ENCODE peak calls at places on chromosomes 1 and 21, in eight cellular contexts. J is progenitor cell of endocrine pancreas, G is fibroblast of the aortic adventitia, T is fibroblast of mammary gland, L is HL-60, O is upper lobe of right lung, E is WTC11, C is left lung. D is an unnamed sample.

GRCh38 chr21:38869946-38870345 is 64.2 kb downstream of the ETS2 start:
- DNase-seq in J (no peak), G (peak), T (peak), L (no peak), O (no peak), E (no peak), C (no peak), D (no peak)

GRCh38 chr1:200888349-200888838 is 6.3 kb upstream of the INAVA start:
- DNase-seq in J (no peak), G (no peak), T (no peak), L (peak), O (no peak), E (no peak), C (no peak), D (peak)

GRCh38 chr1:12584900-12585525 is 33.0 kb downstream of the DHRS3 start:
- DNase-seq in J (no peak), G (no peak), T (no peak), L (no peak), O (no peak), E (no peak), C (no peak), D (no peak)

GRCh38 chr1:58779059-58779754 is 4.6 kb downstream of the JUN start:
- DNase-seq in J (no peak), G (no peak), T (peak), L (no peak), O (no peak), E (no peak), C (no peak), D (no peak)

GRCh38 chr1:43004587-43005459 is 46.2 kb upstream of the SLC2A1 start:
- DNase-seq in J (no peak), G (no peak), T (no peak), L (no peak), O (no peak), E (no peak), C (no peak), D (no peak)

GRCh38 chr1:2416403-2416802 is 4.0 kb upstream of the PEX10 start:
- DNase-seq in J (no peak), G (no peak), T (no peak), L (no peak), O (no peak), E (no peak), C (no peak), D (no peak)

GRCh38 chr1:42385283-42385682 is 4.7 kb downstream of the RIMKLA start:
- DNase-seq in J (no peak), G (peak), T (peak), L (no peak), O (no peak), E (no peak), C (no peak), D (no peak)

GRCh38 chr1:15816674-15817073 is 9.2 kb upstream of the UQCRHL start:
- DNase-seq in J (no peak), G (peak), T (no peak), L (no peak), O (no peak), E (no peak), C (no peak), D (no peak)

GRCh38 chr1:81876901-81877750 is 76.4 kb downstream of the ADGRL2 start:
- DNase-seq in J (no peak), G (peak), T (peak), L (no peak), O (no peak), E (no peak), C (no peak), D (no peak)

GRCh38 chr1:167013124-167013900 is 24.2 kb downstream of the MAEL start:
- DNase-seq in J (no peak), G (no peak), T (no peak), L (no peak), O (no peak), E (no peak), C (no peak), D (no peak)

GRCh38 chr21:15121097-15121654 is 56.4 kb upstream of the NRIP1 start:
- DNase-seq in J (no peak), G (no peak), T (no peak), L (no peak), O (no peak), E (no peak), C (peak), D (no peak)

GRCh38 chr1:10573446-10573845 is 98.7 kb downstream of the PEX14 start:
- DNase-seq in J (no peak), G (peak), T (no peak), L (no peak), O (no peak), E (no peak), C (no peak), D (no peak)

GRCh38 chr1:96840396-96840795 is 118.8 kb downstream of the PTBP2 start:
- DNase-seq in J (no peak), G (no peak), T (no peak), L (no peak), O (no peak), E (no peak), C (no peak), D (no peak)

GRCh38 chr1:70866522-70867256 is 180.9 kb downstream of the PTGER3 start:
- DNase-seq in J (no peak), G (no peak), T (no peak), L (no peak), O (no peak), E (peak), C (no peak), D (no peak)

GRCh38 chr1:170309389-170310013 is 163.7 kb downstream of the NTMT2 start:
- DNase-seq in J (no peak), G (peak), T (peak), L (no peak), O (no peak), E (no peak), C (peak), D (no peak)

GRCh38 chr1:224065455-224065854 is 48.5 kb upstream of the FBXO28 start:
- DNase-seq in J (no peak), G (peak), T (no peak), L (no peak), O (no peak), E (no peak), C (no peak), D (no peak)

GRCh38 chr1:86388777-86389176 is 7.3 kb downstream of the ODF2L start:
- DNase-seq in J (no peak), G (no peak), T (no peak), L (no peak), O (no peak), E (no peak), C (no peak), D (no peak)

GRCh38 chr1:88394958-88395357 is 289.1 kb upstream of the PKN2 start:
- DNase-seq in J (no peak), G (no peak), T (no peak), L (no peak), O (no peak), E (no peak), C (no peak), D (no peak)

GRCh38 chr21:34986561-34987533 is 62.3 kb downstream of the RUNX1 start:
- DNase-seq in J (no peak), G (peak), T (peak), L (no peak), O (no peak), E (no peak), C (peak), D (peak)

GRCh38 chr1:103284270-103284669 is 175.9 kb upstream of the COL11A1 start:
- DNase-seq in J (no peak), G (no peak), T (peak), L (no peak), O (no peak), E (no peak), C (no peak), D (no peak)

DNA sequence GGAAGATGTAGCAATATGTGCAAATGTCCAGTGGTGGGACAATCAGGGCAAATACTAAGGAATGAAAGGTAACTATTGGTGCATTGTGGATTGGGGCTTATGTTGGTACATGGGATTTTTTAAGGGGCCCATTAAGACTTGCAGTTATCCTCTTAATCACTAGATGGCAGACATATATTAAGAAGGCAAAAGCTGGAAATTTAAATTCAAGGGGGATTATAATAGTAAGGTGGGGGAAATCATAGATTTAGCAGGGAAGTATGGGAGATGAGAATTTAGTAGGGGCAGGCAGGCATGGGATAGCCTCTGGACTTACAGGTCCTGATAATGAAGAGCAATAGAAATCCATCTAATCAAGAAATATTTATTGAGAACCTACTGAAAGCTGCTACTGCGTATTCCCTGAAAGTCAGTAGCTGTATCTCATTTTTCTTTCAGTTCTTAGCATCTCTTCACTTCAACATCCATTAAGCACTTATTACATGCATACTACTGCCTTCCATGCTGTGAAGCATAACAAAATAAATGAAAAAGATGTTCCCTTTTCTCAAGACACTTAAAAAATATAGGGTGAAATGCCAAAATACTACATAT is 251.8 kb downstream of the CRB1 start:
- DNase-seq in J (no peak), G (peak), T (peak), L (no peak), O (no peak), E (no peak), C (no peak), D (no peak)
- TF ChIP-seq CTCF in J (peak), G (peak), T (peak), L (peak), O (peak), E (no peak), C (peak), D (peak)

DNA sequence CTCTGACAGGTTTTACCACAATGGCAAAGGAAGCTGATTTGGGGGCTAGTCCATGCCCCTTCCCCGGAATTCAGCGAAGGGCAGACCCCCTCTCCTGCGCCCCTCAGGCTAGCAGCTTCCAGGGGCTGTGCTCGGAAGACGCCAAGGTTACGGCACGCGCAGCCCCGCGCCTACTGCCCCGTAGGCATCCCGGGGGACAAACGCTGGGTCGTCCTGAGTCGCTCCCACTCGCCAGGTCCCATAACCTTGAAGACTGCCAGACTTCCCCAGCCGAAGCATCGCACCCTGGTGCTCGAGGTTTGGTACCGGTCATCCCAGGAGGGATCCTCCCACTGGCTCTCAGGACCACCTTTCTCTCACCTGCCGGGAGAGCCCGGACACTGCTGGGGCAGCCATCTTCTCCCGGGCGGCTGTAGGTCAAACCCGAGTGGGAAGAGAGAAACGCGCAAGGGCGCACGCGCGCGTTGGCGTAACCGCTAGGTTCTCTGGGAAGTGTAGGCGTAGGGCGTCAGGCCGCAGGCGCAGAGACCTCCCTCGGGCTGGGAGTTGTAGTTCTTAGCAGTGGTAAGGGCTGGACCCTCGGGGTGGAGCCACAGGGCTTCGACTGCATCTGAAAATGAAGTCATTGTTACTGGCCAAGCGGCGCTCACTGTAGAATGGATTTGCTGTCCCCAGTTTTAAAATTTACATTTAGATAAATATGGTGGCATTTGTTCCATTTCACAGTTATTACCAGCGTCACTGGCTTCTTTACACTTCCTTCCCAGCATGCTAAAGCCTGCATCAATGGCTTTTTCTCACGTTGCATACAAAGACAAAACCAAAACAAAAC is at the start of gene ATP5PO:
- DNase-seq in J (peak), G (peak), T (peak), L (peak), O (peak), E (peak), C (peak), D (peak)
- TF ChIP-seq CTCF in J (no peak), G (no peak), T (no peak), L (no peak), O (no peak), E (no peak), C (peak), D (no peak)

DNA sequence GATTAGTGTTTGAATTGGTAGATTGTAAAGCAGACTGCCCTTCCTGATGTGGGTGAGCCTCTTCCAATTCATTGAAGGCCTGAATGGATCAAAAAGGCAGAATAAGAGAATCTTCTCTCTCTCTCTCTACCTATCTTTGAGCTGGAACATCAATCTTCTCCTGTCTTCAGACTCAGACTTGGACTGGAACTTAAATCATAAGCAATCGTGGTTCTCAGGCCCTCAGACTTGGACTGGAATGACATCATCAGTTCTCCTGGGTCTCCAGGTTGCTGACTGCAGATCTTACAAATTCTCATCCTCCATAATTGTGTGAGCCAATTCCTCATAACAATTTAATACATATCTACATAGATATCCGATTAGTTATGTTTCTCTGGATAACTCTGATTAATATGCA is 66.8 kb downstream of the IER5 start:
- DNase-seq in J (no peak), G (no peak), T (no peak), L (no peak), O (no peak), E (no peak), C (no peak), D (no peak)
- TF ChIP-seq CTCF in J (no peak), G (no peak), T (no peak), L (no peak), O (no peak), E (no peak), C (no peak), D (no peak)

DNA sequence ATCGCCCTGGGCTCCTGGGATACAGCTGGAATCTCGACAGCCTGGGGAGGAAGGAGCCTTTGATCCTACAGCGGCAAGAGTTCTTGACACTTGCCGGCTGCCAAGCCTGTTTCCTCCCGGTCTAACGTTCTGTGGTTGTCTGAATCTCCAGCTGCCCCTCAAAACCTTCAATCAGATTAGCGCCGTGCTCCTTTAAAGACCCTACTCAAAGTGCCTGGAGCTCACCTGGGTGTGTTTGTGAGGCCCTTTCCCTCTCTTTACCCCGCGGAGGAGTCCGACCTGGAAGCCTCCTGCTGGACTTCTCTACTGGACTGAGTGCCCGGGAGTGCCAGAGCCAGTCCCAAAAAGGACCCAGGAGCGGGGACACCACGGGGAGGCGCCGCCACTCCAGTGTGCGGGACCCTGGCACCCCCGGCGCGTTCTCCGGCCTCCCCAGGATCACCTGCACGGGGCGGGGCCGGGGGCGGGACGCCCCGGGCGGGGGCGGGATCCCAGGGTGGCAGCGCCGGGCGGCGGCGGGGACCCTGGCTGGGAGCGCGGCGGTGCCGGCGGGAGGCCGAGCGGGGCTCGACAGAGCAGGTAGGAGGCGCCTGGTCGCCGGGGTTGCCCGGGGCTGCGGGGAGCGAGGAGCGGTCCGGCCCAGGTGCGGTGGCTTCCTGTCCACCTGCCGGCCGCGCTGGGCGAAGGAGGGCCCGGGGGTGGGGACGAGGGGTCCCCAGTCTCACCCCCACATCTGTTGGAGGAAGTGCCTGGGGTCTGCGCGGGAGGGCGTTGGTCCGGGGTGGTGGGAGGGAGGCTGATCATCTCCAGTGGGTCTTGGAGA is at the start of gene NCMAP:
- DNase-seq in J (peak), G (no peak), T (no peak), L (no peak), O (peak), E (peak), C (peak), D (no peak)
- TF ChIP-seq CTCF in J (no peak), G (no peak), T (no peak), L (no peak), O (no peak), E (no peak), C (no peak), D (no peak)

GRCh38 chr1:222096476-222096772 is 354.5 kb upstream of the DUSP10 start:
- DNase-seq in J (no peak), G (no peak), T (no peak), L (no peak), O (no peak), E (no peak), C (no peak), D (no peak)
- TF ChIP-seq CTCF in J (no peak), G (no peak), T (no peak), L (no peak), O (no peak), E (no peak), C (no peak), D (no peak)

GRCh38 chr1:24951337-24951736 is 21.3 kb upstream of the RUNX3 start:
- DNase-seq in J (no peak), G (no peak), T (no peak), L (no peak), O (no peak), E (no peak), C (no peak), D (no peak)

GRCh38 chr1:24951810-24952412 is 21.8 kb upstream of the RUNX3 start:
- DNase-seq in J (no peak), G (no peak), T (no peak), L (no peak), O (no peak), E (no peak), C (no peak), D (no peak)

GRCh38 chr1:24954022-24954421 is 23.9 kb upstream of the RUNX3 start:
- DNase-seq in J (no peak), G (no peak), T (no peak), L (no peak), O (no peak), E (no peak), C (no peak), D (no peak)

GRCh38 chr1:24954631-24955030 is 24.6 kb upstream of the RUNX3 start:
- DNase-seq in J (no peak), G (no peak), T (no peak), L (no peak), O (no peak), E (no peak), C (no peak), D (no peak)

DNA sequence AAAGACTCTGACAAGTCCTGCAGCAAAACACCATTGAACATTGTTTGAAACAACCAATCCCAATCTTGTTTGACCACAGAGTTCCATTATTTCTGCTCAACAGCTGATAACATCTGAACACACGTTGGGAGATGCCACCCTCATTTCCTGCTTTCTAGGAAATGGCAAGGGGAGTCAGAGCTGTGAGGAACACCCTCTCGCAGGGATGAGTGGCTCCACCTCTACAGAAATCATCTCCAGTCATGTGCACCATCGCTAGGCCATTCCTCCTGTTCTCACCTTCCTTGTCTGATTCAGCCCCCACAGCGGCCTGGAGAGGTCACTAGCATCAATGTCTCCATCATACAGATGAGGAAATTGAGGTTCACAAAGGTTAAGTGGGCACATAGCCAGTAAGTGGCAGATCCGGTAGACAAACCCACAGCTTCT is 22.4 kb upstream of the RUNX3 start:
- DNase-seq in J (no peak), G (no peak), T (no peak), L (no peak), O (no peak), E (no peak), C (no peak), D (no peak)
- TF ChIP-seq CTCF in J (no peak), G (no peak), T (no peak), L (no peak), O (no peak), E (no peak), C (no peak), D (peak)

GRCh38 chr1:174974711-174975111 is 25.0 kb upstream of the CACYBP start:
- DNase-seq in J (no peak), G (no peak), T (peak), L (no peak), O (no peak), E (no peak), C (no peak), D (no peak)

GRCh38 chr1:174971466-174971865 is 28.3 kb upstream of the CACYBP start:
- DNase-seq in J (no peak), G (no peak), T (no peak), L (no peak), O (no peak), E (no peak), C (no peak), D (no peak)

GRCh38 chr1:174971902-174972301 is 27.8 kb upstream of the CACYBP start:
- DNase-seq in J (no peak), G (no peak), T (no peak), L (no peak), O (no peak), E (no peak), C (no peak), D (no peak)

GRCh38 chr1:174976436-174977107 is 23.2 kb upstream of the CACYBP start:
- DNase-seq in J (no peak), G (peak), T (peak), L (no peak), O (no peak), E (no peak), C (no peak), D (no peak)

DNA sequence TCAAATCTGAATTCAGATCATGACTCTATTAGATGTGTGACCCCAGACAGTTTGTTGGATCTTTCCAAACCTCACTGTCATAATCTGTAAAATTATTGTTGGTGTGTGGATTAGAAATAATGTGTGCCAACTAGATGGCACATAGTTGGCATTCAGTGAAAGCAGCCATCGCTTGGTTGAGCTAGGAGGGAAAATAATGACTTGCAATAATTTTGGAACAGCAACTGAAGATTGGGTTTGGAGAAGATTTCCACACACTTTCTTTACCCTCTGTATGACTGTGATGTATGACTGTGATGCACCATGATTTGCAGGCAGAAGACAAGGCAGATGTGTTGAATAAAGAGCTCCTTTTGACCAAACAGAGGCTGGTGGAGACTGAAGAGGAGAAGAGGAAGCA is 24.0 kb upstream of the CACYBP start:
- DNase-seq in J (no peak), G (no peak), T (no peak), L (no peak), O (no peak), E (no peak), C (no peak), D (no peak)
- TF ChIP-seq CTCF in J (no peak), G (no peak), T (no peak), L (no peak), O (no peak), E (no peak), C (no peak), D (no peak)

D was measured in GM13976.